ENCODE peak calls at places on chromosome 14, in six cellular contexts. N is AG10803, X is psoas muscle, L is right lobe of liver, F is AG04450, B is fibroblast of lung. C is an unnamed sample.

GRCh38 chr14:104221636-104222375 is 83.4 kb downstream of the KIF26A start:
- DNase-seq in N (no peak), X (peak), L (peak), F (no peak), B (no peak), C (peak)

GRCh38 chr14:98290596-98290995 is 981.4 kb downstream of the BCL11B start:
- DNase-seq in N (no peak), X (no peak), L (no peak), F (no peak), B (peak), C (no peak)

GRCh38 chr14:56808314-56809201 is 1.7 kb downstream of the OTX2 start:
- DNase-seq in N (no peak), X (no peak), L (no peak), F (no peak), B (no peak), C (no peak)

GRCh38 chr14:38143651-38144505 is 63.8 kb upstream of the SSTR1 start:
- DNase-seq in N (peak), X (no peak), L (no peak), F (peak), B (peak), C (no peak)

GRCh38 chr14:44657688-44658388 is 150.8 kb upstream of the FSCB start:
- DNase-seq in N (no peak), X (no peak), L (no peak), F (no peak), B (peak), C (no peak)

GRCh38 chr14:72590577-72590976 is 303.3 kb downstream of the DPF3 start:
- DNase-seq in N (no peak), X (no peak), L (no peak), F (no peak), B (no peak), C (no peak)

GRCh38 chr14:53715390-53715730 is 241.3 kb downstream of the BMP4 start:
- DNase-seq in N (peak), X (no peak), L (no peak), F (no peak), B (peak), C (no peak)

GRCh38 chr14:95064734-95065133 is 92.6 kb downstream of the DICER1 start:
- DNase-seq in N (no peak), X (no peak), L (no peak), F (no peak), B (no peak), C (no peak)

GRCh38 chr14:40093800-40094199 is 661.6 kb upstream of the FBXO33 start:
- DNase-seq in N (no peak), X (no peak), L (no peak), F (no peak), B (peak), C (no peak)

DNA sequence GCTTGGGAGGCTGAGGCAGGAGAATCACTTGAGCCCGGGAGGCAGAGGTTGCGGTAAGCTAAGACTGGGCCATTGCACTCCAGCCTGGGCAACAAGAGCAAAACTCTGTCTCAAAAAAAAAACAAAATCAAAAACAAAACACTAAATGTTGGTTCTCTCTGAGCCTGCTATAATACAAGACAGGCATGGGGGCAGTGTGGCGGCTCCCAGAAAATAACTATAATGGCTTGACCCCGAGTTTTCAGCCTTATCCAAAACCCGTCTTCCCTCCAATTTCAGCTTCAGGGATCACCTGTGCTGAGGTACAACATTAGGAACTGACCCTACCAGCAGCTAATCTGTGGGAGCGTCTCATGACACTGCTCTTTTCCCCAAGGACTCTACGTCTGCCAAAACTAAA is 862 bp downstream of the SLC7A7 start:
- DNase-seq in N (no peak), X (no peak), L (no peak), F (no peak), B (no peak), C (no peak)
- TF ChIP-seq CTCF in N (no peak), X (no peak), L (no peak), F (no peak), B (no peak), C (no peak)

DNA sequence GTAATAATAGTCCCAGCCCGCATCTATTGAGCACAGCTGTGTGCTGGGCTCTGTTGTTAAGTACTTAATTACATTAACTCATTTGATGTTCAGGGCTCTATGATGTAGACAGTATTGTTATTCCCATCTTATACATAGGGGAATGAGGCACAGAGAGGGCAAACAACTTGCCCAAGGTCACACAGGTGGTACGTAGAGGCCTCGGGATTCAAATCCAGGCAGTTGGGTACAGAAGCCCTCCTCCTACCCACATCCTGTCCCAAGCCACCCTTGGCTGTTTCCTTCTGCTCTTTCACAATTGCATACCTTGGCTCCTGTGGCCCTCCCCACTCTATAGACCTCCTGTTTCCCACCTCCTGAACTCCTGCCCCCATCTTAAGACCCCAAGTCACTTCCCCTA is 10.0 kb upstream of the GPR68 start:
- DNase-seq in N (no peak), X (no peak), L (no peak), F (no peak), B (no peak), C (no peak)
- TF ChIP-seq CTCF in N (no peak), X (no peak), L (no peak), F (no peak), B (no peak), C (no peak)

GRCh38 chr14:60656755-60657608 is 7.7 kb upstream of the SIX1 start:
- DNase-seq in N (peak), X (peak), L (peak), F (no peak), B (peak), C (peak)
- TF ChIP-seq CTCF in N (peak), X (peak), L (peak), F (peak), B (peak), C (peak)

GRCh38 chr14:101737414-101738367 is 23.8 kb upstream of the PPP2R5C start:
- DNase-seq in N (no peak), X (no peak), L (no peak), F (no peak), B (no peak), C (no peak)
- TF ChIP-seq CTCF in N (no peak), X (no peak), L (no peak), F (no peak), B (no peak), C (no peak)

GRCh38 chr14:32826404-32827082 is 112.1 kb upstream of the NPAS3 start:
- DNase-seq in N (peak), X (no peak), L (no peak), F (no peak), B (peak), C (no peak)
- TF ChIP-seq CTCF in N (peak), X (no peak), L (peak), F (peak), B (peak), C (no peak)

DNA sequence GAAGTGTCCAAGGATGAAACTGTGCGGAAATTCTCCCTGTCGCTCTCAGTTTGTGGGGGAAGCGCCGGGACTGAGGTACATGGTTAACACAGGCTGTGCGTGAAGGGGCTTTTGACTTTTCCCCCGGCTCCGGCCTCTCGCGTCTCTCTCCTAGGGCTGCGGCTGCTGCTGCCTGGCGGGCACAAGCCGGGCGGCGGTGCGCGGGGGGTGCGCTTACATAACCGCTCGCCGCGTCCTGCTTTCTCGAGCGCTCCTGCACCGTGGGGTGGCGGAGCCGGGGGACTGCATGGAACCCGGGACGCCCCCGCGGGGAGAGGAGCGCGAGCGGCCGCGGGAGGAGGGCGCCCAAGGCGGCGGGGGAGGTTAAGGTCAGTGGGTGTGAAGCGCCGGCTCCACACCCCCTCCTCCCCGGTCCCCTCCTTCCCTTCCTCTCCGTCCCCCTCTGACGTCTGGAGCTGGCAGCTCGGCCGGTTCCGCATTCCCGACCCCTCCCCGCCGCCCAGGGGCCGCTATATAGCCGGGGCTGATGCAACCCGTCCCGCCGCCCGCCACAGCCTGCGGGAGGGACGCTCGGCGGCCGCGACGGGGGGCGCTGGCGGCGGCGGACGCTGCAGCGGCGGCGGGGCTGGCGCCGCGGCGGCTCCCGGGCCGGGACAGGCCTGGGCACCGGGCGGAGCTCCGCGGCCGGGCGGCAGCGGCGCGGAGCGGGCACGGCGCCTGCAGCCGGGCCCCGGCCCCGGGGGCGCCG is at the start of gene JDP2:
- DNase-seq in N (peak), X (peak), L (peak), F (peak), B (peak), C (peak)
- TF ChIP-seq CTCF in N (no peak), X (peak), L (peak), F (peak), B (no peak), C (peak)

GRCh38 chr14:36750244-36750643 is 88.6 kb downstream of the PAX9 start:
- DNase-seq in N (no peak), X (no peak), L (no peak), F (no peak), B (no peak), C (no peak)

GRCh38 chr14:36751116-36751515 is 89.5 kb downstream of the PAX9 start:
- DNase-seq in N (no peak), X (no peak), L (no peak), F (no peak), B (no peak), C (no peak)

GRCh38 chr14:36748814-36749213 is 87.2 kb downstream of the PAX9 start:
- DNase-seq in N (no peak), X (no peak), L (no peak), F (no peak), B (no peak), C (no peak)

GRCh38 chr14:36746907-36747306 is 85.2 kb downstream of the PAX9 start:
- DNase-seq in N (no peak), X (no peak), L (no peak), F (no peak), B (no peak), C (no peak)

GRCh38 chr14:36747411-36748184 is 85.9 kb downstream of the PAX9 start:
- DNase-seq in N (peak), X (no peak), L (no peak), F (no peak), B (no peak), C (no peak)
- TF ChIP-seq CTCF in N (peak), X (no peak), L (peak), F (peak), B (peak), C (no peak)

GRCh38 chr14:89543420-89543790 is 126.4 kb upstream of the FOXN3 start:
- DNase-seq in N (peak), X (no peak), L (no peak), F (no peak), B (peak), C (no peak)

GRCh38 chr14:89540009-89540829 is 123.2 kb upstream of the FOXN3 start:
- DNase-seq in N (peak), X (no peak), L (no peak), F (no peak), B (peak), C (no peak)

GRCh38 chr14:89544636-89545301 is 127.7 kb upstream of the FOXN3 start:
- DNase-seq in N (no peak), X (no peak), L (no peak), F (no peak), B (peak), C (no peak)

GRCh38 chr14:89540830-89541470 is 123.9 kb upstream of the FOXN3 start:
- DNase-seq in N (peak), X (no peak), L (no peak), F (peak), B (peak), C (no peak)

DNA sequence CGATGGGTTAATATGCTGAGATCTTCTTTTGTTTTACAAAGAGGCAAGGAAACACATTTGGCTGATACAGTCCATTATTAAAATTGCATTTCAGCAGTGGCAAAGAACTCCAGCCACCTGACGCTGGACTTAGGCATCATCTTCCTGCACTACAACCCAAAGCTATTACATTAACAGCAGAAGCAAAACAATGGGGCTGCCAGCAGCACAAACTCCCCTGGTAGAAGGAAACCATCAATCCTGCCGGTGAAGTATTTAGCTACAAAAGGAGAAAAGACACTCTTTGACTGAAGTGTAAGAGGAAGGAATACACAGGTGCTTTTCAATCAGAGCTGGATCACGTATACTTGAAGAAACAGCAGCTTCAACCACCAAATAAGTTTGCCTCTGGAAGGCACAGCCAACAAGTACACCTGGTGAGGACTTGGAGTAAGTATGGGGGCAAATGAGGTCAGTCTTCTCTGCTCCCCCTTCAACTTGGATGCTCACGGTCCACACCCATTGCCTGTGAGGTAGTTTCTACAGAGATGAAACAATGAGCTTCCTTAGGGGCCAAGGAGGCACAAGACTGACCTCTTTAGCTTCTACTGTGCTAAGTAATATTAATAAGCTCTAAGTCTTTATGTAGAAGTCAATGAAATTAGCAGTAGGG is 125.9 kb upstream of the FOXN3 start:
- DNase-seq in N (no peak), X (no peak), L (no peak), F (no peak), B (peak), C (no peak)
- TF ChIP-seq CTCF in N (no peak), X (no peak), L (no peak), F (no peak), B (no peak), C (no peak)